ENCODE peak calls at places on chromosomes 13 and 19, in four cellular contexts. R is activated CD4-positive, alpha-beta T cell treated with anti-CD3 and anti-CD28 coated beads, Interleukin-2, amount 50 U/mL, for 48 hours; J is amygdala; S is brain microvascular endothelial cell. O is an unnamed sample.

GRCh38 chr13:47976325-47976724 is 24.7 kb downstream of the SUCLA2 start:
- DNase-seq in R (no peak), J (no peak), S (no peak), O (no peak)

GRCh38 chr19:16111909-16112752 is 442 bp downstream of the RAB8A start:
- DNase-seq in R (no peak), J (no peak), S (no peak), O (no peak)

GRCh38 chr19:46480409-46480808 is 9.0 kb upstream of the PNMA8A start:
- DNase-seq in R (no peak), J (no peak), S (peak; percentile 59), O (no peak)

GRCh38 chr19:46291829-46292228 is 5.0 kb upstream of the HIF3A start:
- DNase-seq in R (no peak), J (no peak), S (no peak), O (no peak)

GRCh38 chr13:104114111-104114510 is 1047.9 kb upstream of the SLC10A2 start:
- DNase-seq in R (no peak), J (no peak), S (no peak), O (no peak)

GRCh38 chr13:46179576-46180368 is 2.2 kb downstream of the LCP1 start:
- DNase-seq in R (peak; percentile 78), J (no peak), S (no peak), O (no peak)

GRCh38 chr19:23283925-23284324 is 33.7 kb upstream of the ZNF724 start:
- DNase-seq in R (peak; percentile 65), J (no peak), S (peak; percentile 52), O (no peak)

GRCh38 chr13:70812481-70812880 is 704.2 kb upstream of the KLHL1 start:
- DNase-seq in R (no peak), J (no peak), S (peak; percentile 72), O (no peak)

GRCh38 chr13:90302113-90302512 is 1045.4 kb upstream of the MIR17HG start:
- DNase-seq in R (no peak), J (no peak), S (peak; percentile 2), O (no peak)

GRCh38 chr13:74243637-74244526 is 109.7 kb upstream of the KLF12 start:
- DNase-seq in R (no peak), J (no peak), S (peak; percentile 71), O (no peak)

GRCh38 chr19:6242677-6243076 is 37.1 kb downstream of the MLLT1 start:
- DNase-seq in R (no peak), J (no peak), S (no peak), O (no peak)

GRCh38 chr13:95292622-95293021 is 8.6 kb downstream of the ABCC4 start:
- DNase-seq in R (no peak), J (no peak), S (no peak), O (no peak)

GRCh38 chr13:50589651-50590054 is 253.8 kb downstream of the DLEU7 start:
- DNase-seq in R (no peak), J (no peak), S (peak; percentile 82), O (peak; percentile 48)

GRCh38 chr19:1081301-1082164 is 13.6 kb downstream of the POLR2E start:
- DNase-seq in R (no peak), J (no peak), S (no peak), O (no peak)

GRCh38 chr19:28393574-28394336 is 819.2 kb downstream of the UQCRFS1 start:
- DNase-seq in R (no peak), J (no peak), S (no peak), O (no peak)

GRCh38 chr13:99967498-99967883 is 4.1 kb downstream of the ZIC5 start:
- DNase-seq in R (no peak), J (no peak), S (no peak), O (no peak)

GRCh38 chr13:90414691-90415596 is 932.5 kb upstream of the MIR17HG start:
- DNase-seq in R (no peak), J (no peak), S (peak; percentile 71), O (peak; percentile 26)

GRCh38 chr19:1057185-1057857 is 9.6 kb upstream of the ARHGAP45 start:
- DNase-seq in R (no peak), J (no peak), S (peak; percentile 58), O (no peak)

GRCh38 chr19:2532252-2533071 is 56.5 kb downstream of the GADD45B start:
- DNase-seq in R (no peak), J (no peak), S (peak; percentile 90), O (no peak)

GRCh38 chr13:84303035-84303434 is 420.8 kb upstream of the SLITRK1 start:
- DNase-seq in R (no peak), J (no peak), S (no peak), O (no peak)

GRCh38 chr19:3276341-3276799 is 51.9 kb downstream of the CELF5 start:
- DNase-seq in R (peak; percentile 48), J (no peak), S (no peak), O (no peak)

O was measured in kidney epithelial cell.